ENCODE peak calls at places on chromosomes 6 and 20, in six cellular contexts. H is pancreas, C is colonic mucosa, P is heart right ventricle, O is fibroblast of lung, Z is AG09309. G is an unnamed sample.

GRCh38 chr6:82363368-82364086 is at the start of gene TPBG:
- DNase-seq in H (peak; percentile 39), C (peak; percentile 74), P (peak; percentile 42), O (peak; percentile 87), Z (peak; percentile 60), G (peak; percentile 93)

GRCh38 chr20:21503345-21503744 is 10.5 kb downstream of the NKX2-2 start:
- DNase-seq in H (no peak), C (no peak), P (no peak), O (peak; percentile 87), Z (peak; percentile 23), G (peak; percentile 40)

GRCh38 chr20:4160761-4161305 is 145.5 kb upstream of the RNF24 start:
- DNase-seq in H (no peak), C (no peak), P (peak; percentile 31), O (peak; percentile 69), Z (no peak), G (peak; percentile 37)

GRCh38 chr6:106216527-106216926 is 109.0 kb downstream of the ATG5 start:
- DNase-seq in H (no peak), C (no peak), P (no peak), O (no peak), Z (no peak), G (peak; percentile 5)

GRCh38 chr20:16441526-16442164 is 131.6 kb downstream of the KIF16B start:
- DNase-seq in H (no peak), C (no peak), P (no peak), O (no peak), Z (no peak), G (no peak)

GRCh38 chr6:34475167-34476047 is 9.5 kb downstream of the PACSIN1 start:
- DNase-seq in H (no peak), C (no peak), P (no peak), O (peak; percentile 27), Z (no peak), G (no peak)

GRCh38 chr6:109351231-109352132 is 30.8 kb downstream of the CD164 start:
- DNase-seq in H (no peak), C (peak; percentile 75), P (no peak), O (peak; percentile 25), Z (no peak), G (peak; percentile 59)

GRCh38 chr20:50112512-50113419 is at the start of gene UBE2V1:
- DNase-seq in H (peak; percentile 90), C (peak; percentile 93), P (peak; percentile 93), O (peak; percentile 86), Z (no peak), G (peak; percentile 77)

GRCh38 chr20:46568570-46569129 is 18.2 kb upstream of the OCSTAMP start:
- DNase-seq in H (peak; percentile 87), C (no peak), P (peak; percentile 92), O (peak; percentile 53), Z (peak; percentile 2), G (peak; percentile 68)

GRCh38 chr6:105459049-105459448 is 56.2 kb upstream of the PREP start:
- DNase-seq in H (no peak), C (no peak), P (no peak), O (peak; percentile 52), Z (no peak), G (no peak)

GRCh38 chr20:60242836-60243520 is 284.8 kb downstream of the CDH26 start:
- DNase-seq in H (no peak), C (no peak), P (no peak), O (peak; percentile 53), Z (no peak), G (peak; percentile 40)

GRCh38 chr6:151058021-151058733 is 181.6 kb upstream of the AKAP12 start:
- DNase-seq in H (no peak), C (peak; percentile 6), P (peak; percentile 62), O (peak; percentile 27), Z (no peak), G (no peak)

GRCh38 chr6:684831-685636 is 7.9 kb downstream of the EXOC2 start:
- DNase-seq in H (no peak), C (no peak), P (no peak), O (peak; percentile 77), Z (no peak), G (peak; percentile 59)

GRCh38 chr20:53622247-53623114 is 28.8 kb upstream of the ZNF217 start:
- DNase-seq in H (no peak), C (no peak), P (no peak), O (no peak), Z (no peak), G (no peak)

GRCh38 chr20:62258499-62259293 is 20.4 kb downstream of the OSBPL2 start:
- DNase-seq in H (no peak), C (no peak), P (no peak), O (peak; percentile 80), Z (peak; percentile 46), G (peak; percentile 87)

GRCh38 chr6:87483929-87484328 is 11.2 kb downstream of the SLC35A1 start:
- DNase-seq in H (no peak), C (no peak), P (peak; percentile 18), O (peak; percentile 67), Z (no peak), G (peak; percentile 66)

GRCh38 chr6:107493158-107494057 is 3.5 kb downstream of the SOBP start:
- DNase-seq in H (no peak), C (no peak), P (no peak), O (peak; percentile 31), Z (no peak), G (peak; percentile 48)

GRCh38 chr20:23637282-23638221 is at the start of gene CST3:
- DNase-seq in H (peak; percentile 89), C (peak; percentile 94), P (peak; percentile 94), O (peak; percentile 87), Z (peak; percentile 38), G (peak; percentile 82)

GRCh38 chr6:121413831-121414368 is 21.5 kb upstream of the GJA1 start:
- DNase-seq in H (no peak), C (no peak), P (no peak), O (peak; percentile 57), Z (no peak), G (peak; percentile 2)

GRCh38 chr6:150169609-150170008 is 26.8 kb downstream of the PPP1R14C start:
- DNase-seq in H (no peak), C (no peak), P (no peak), O (peak; percentile 90), Z (peak; percentile 72), G (peak; percentile 91)

GRCh38 chr20:64223526-64224067 is 32.0 kb upstream of the PCMTD2 start:
- DNase-seq in H (no peak), C (no peak), P (peak; percentile 54), O (peak; percentile 44), Z (no peak), G (peak; percentile 14)

GRCh38 chr6:17389274-17389847 is 4.0 kb upstream of the CAP2 start:
- DNase-seq in H (no peak), C (no peak), P (no peak), O (no peak), Z (no peak), G (peak; percentile 25)

DNA sequence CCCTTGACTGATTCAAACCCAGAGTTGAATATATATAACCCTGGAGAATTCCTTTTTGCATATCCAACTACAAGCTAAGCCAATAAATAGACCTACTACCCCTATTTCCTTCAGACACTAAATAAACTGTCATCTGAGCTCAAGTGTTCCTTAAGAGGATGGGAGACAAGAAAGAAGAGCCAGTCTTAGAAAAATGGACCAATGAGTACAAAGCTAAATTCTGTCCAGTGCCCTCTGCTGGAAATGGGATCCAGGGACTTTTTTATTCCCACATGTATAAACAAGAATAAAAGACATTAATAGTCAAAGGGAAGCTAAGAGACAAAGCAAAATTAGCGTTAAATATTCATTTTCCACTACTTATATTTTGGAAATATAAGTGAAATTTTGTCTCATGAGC is 4.8 kb downstream of the PPP1R10 start:
- DNase-seq in H (no peak), C (no peak), P (no peak), O (peak; percentile 29), Z (no peak), G (peak; percentile 61)
- TF ChIP-seq CTCF in H (no peak), C (no peak), P (no peak), O (peak; percentile 29), Z (peak; percentile 47), G (peak; percentile 54)

GRCh38 chr6:28587746-28588075 is 62.0 kb downstream of the GPX5 start:
- DNase-seq in H (no peak), C (no peak), P (no peak), O (peak; percentile 46), Z (no peak), G (peak; percentile 48)
- H3K4me3 ChIP-seq in H (peak overlapping the region; percentile 60), C (peak overlapping the region; percentile 42), P (peak overlapping the region; percentile 53), O (peak overlapping the region; percentile 58), Z (peak overlapping the region; percentile 62), G (peak overlapping the region; percentile 75)

DNA sequence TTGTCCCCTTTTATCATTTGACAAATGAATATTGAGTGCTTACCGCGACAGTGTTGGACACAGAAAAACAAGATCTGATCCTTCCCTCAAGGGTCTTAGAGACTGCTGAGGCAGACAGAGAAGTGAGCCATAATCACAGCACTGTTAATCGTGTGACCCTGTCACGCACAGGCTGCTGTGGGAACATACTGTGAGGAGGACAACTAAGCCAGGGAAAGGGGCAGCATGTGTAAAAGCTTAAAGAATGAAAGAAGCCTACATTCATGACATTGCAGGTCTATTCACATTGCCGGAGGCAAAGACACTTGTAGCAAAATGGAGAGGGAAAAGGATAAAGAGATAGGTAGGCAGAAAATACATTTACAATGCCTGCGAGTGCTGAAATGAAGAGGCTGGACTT is 32.7 kb downstream of the TRDN start:
- DNase-seq in H (no peak), C (no peak), P (no peak), O (no peak), Z (no peak), G (no peak)
- TF ChIP-seq CTCF in H (no peak), C (no peak), P (no peak), O (no peak), Z (no peak), G (no peak)

DNA sequence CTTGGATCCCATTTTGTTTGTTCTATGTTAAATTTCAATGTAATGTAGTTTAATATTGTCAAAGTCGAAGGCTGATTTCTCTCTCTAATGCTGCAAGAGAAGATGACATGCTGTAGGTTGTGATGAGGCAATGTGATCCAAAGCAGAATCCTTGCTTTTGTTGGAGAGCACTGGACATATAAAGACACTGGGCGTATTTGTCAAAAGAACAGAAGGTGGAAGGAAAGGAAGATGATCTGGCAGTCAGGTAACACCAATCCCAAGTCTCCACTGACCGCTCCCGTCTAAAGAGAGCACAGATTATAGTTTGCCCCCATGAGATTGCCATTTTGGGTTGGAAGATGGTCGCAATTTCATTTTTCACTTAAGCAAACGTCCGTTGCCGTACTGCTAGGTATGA is 935 bp upstream of the RFX6 start:
- DNase-seq in H (no peak), C (no peak), P (no peak), O (no peak), Z (no peak), G (no peak)
- H3K4me3 ChIP-seq in H (no peak overlapping the region), C (no peak overlapping the region), P (no peak overlapping the region), O (no peak overlapping the region), Z (no peak overlapping the region), G (no peak overlapping the region)